ENCODE peak calls at places on chromosomes 4 and X, in five cellular contexts. W is CD8-positive, alpha-beta memory T cell; I is heart left ventricle; B is endothelial cell of umbilical vein; Z is adrenal gland. J is an unnamed sample.

GRCh38 chr4:111778543-111778942 is 366.7 kb upstream of the FAM241A start:
- DNase-seq in I (no peak), B (no peak), Z (no peak), W (no peak), J (no peak)

GRCh38 chrX:105821471-105822081 is 763 bp upstream of the NRK start:
- DNase-seq in I (no peak), W (no peak), Z (no peak), B (peak; percentile 15), J (no peak)

GRCh38 chr4:121072836-121073362 is 564 bp upstream of the NDNF start:
- DNase-seq in Z (no peak), W (peak; percentile 2), I (peak; percentile 20), B (peak; percentile 5), J (no peak)

GRCh38 chrX:123425904-123426303 is 241.8 kb downstream of the GRIA3 start:
- DNase-seq in B (no peak), W (no peak), Z (no peak), I (no peak), J (peak; percentile 76)

GRCh38 chrX:32480019-32480418 is 731.3 kb downstream of the DMD start:
- DNase-seq in W (no peak), B (no peak), Z (no peak), I (no peak), J (no peak)

GRCh38 chr4:86223472-86223871 is 136.4 kb downstream of the MAPK10 start:
- DNase-seq in W (no peak), B (peak; percentile 18), I (no peak), Z (no peak), J (peak; percentile 21)

GRCh38 chr4:163592207-163592606 is 97.7 kb downstream of the TMA16 start:
- DNase-seq in W (no peak), Z (no peak), I (no peak), B (no peak), J (no peak)

GRCh38 chr4:48905363-48906015 is 1.1 kb downstream of the OCIAD2 start:
- DNase-seq in I (no peak), W (no peak), Z (no peak), B (peak; percentile 41), J (no peak)

GRCh38 chrX:137988470-137988869 is 422.5 kb downstream of the ZIC3 start:
- DNase-seq in I (no peak), B (no peak), W (no peak), Z (no peak), J (no peak)

GRCh38 chrX:41870719-41871151 is 52.6 kb downstream of the CASK start:
- DNase-seq in I (no peak), B (no peak), Z (no peak), W (no peak), J (no peak)

GRCh38 chr4:147360301-147360700 is 120.6 kb upstream of the EDNRA start:
- DNase-seq in B (no peak), I (no peak), W (no peak), Z (no peak), J (no peak)

GRCh38 chrX:138897621-138898492 is 186.3 kb upstream of the FGF13 start:
- DNase-seq in I (no peak), W (no peak), Z (no peak), B (no peak), J (no peak)

GRCh38 chr4:88820723-88821368 is 123.2 kb upstream of the NAP1L5 start:
- DNase-seq in I (no peak), W (no peak), Z (no peak), B (no peak), J (no peak)

GRCh38 chrX:115350696-115351408 is 61.3 kb downstream of the LUZP4 start:
- DNase-seq in I (no peak), Z (no peak), W (no peak), B (no peak), J (no peak)

GRCh38 chr4:44806076-44806475 is 79.7 kb upstream of the GNPDA2 start:
- DNase-seq in B (no peak), W (no peak), Z (no peak), I (no peak), J (no peak)

GRCh38 chr4:134906404-134907023 is 704.9 kb upstream of the PABPC4L start:
- DNase-seq in B (peak; percentile 40), W (no peak), Z (no peak), I (no peak), J (no peak)

GRCh38 chrX:75547783-75548182 is 24.9 kb upstream of the ZDHHC15 start:
- DNase-seq in B (no peak), I (peak; percentile 25), Z (peak; percentile 23), W (no peak), J (no peak)

GRCh38 chr4:152385551-152385950 is 150.3 kb downstream of the FBXW7 start:
- DNase-seq in I (no peak), W (no peak), B (peak; percentile 23), Z (no peak), J (no peak)

GRCh38 chr4:152380919-152381318 is 155.0 kb downstream of the FBXW7 start:
- DNase-seq in W (no peak), B (no peak), Z (no peak), I (no peak), J (no peak)

GRCh38 chr4:152380185-152380584 is 155.7 kb downstream of the FBXW7 start:
- DNase-seq in I (no peak), B (no peak), W (no peak), Z (no peak), J (no peak)

DNA sequence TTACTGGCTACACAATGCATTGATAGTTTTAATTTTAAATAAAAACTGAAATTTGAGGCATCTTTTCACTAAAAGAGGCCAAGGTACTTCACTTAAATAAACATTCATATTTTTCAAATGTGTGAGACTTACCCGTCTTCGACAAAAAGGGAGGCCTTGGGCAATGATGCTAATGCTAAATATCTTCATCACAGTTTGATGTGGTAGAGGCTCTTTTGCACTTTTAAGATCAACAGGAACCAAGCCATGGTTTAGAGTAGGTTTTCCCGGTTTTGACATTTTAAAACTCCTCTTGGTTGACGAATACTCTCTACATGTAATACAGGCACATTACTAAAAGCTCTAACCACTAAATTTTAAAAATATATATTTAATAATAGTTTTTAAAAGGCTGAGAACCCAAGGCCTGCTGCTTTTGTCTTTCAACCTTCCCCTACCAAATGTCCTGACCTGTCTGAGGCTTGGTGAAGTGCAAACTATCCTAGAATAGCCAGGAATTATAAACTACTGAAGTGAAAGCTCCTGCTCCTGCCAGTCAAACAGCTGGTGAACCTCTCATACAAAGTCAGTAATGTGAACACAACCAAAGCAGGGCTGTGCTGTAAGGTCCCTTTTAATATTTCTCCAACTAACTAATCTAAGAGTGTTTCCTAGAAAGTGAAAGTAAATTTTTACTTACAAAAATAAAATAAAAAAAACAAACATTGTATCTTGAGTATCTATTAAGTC is 153.7 kb downstream of the FBXW7 start:
- DNase-seq in I (peak; percentile 22), Z (no peak), B (peak; percentile 14), W (no peak), J (no peak)
- H3K4me3 ChIP-seq in I (peak overlapping the region; percentile 47), Z (no peak overlapping the region), B (no peak overlapping the region), W (no peak overlapping the region), J (peak overlapping the region; percentile 4)

GRCh38 chr4:139367421-139368090 is 65.3 kb upstream of the NDUFC1 start:
- DNase-seq in W (no peak), B (peak; percentile 31), I (no peak), Z (no peak), J (no peak)
- H3K36me3 ChIP-seq in W (peaks cover 16% of the 10 kb centered on the region), B (peaks cover 2% of the 10 kb centered on the region), I (peaks cover 11% of the 10 kb centered on the region), Z (peaks cover 14% of the 10 kb centered on the region), J (peaks cover 39% of the 10 kb centered on the region)

GRCh38 chr4:143346208-143346607 is 9.5 kb downstream of the GAB1 start:
- DNase-seq in B (no peak), Z (no peak), I (no peak), W (no peak), J (no peak)
- H3K4me3 ChIP-seq in B (no peak overlapping the region), Z (no peak overlapping the region), I (no peak overlapping the region), W (no peak overlapping the region), J (no peak overlapping the region)

GRCh38 chrX:149494844-149495565 is 10.1 kb downstream of the IDS start:
- DNase-seq in I (no peak), Z (no peak), B (no peak), W (no peak), J (no peak)

GRCh38 chrX:149497054-149497453 is 8.1 kb downstream of the IDS start:
- DNase-seq in Z (no peak), W (no peak), I (no peak), B (no peak), J (no peak)

GRCh38 chrX:149491812-149492211 is 13.3 kb downstream of the IDS start:
- DNase-seq in W (no peak), Z (no peak), I (no peak), B (no peak), J (no peak)

GRCh38 chrX:149495573-149496071 is 9.5 kb downstream of the IDS start:
- DNase-seq in W (no peak), Z (no peak), I (no peak), B (peak; percentile 42), J (peak; percentile 28)

GRCh38 chrX:149493567-149494562 is 11.2 kb downstream of the IDS start:
- DNase-seq in W (no peak), I (peak; percentile 45), Z (no peak), B (no peak), J (no peak)
- H3K36me3 ChIP-seq in W (peaks cover 55% of the 10 kb centered on the region), I (no peaks in the 10 kb centered on the region), Z (peaks cover 40% of the 10 kb centered on the region), B (peaks cover 17% of the 10 kb centered on the region), J (no peaks in the 10 kb centered on the region)

GRCh38 chrX:45063319-45064095 is 137.2 kb downstream of the DIPK2B start:
- DNase-seq in Z (no peak), W (no peak), I (no peak), B (no peak), J (no peak)
- H3K4me3 ChIP-seq in Z (no peak overlapping the region), W (no peak overlapping the region), I (no peak overlapping the region), B (no peak overlapping the region), J (no peak overlapping the region)

GRCh38 chr4:6296026-6296425 is 26.4 kb downstream of the WFS1 start:
- DNase-seq in W (no peak), I (no peak), Z (no peak), B (no peak), J (no peak)

GRCh38 chr4:6299875-6300274 is 30.2 kb downstream of the WFS1 start:
- DNase-seq in W (no peak), I (no peak), B (no peak), Z (no peak), J (no peak)

GRCh38 chr4:6297266-6297815 is 27.7 kb downstream of the WFS1 start:
- DNase-seq in W (no peak), B (no peak), Z (no peak), I (no peak), J (no peak)

GRCh38 chr4:6298852-6299251 is 29.2 kb downstream of the WFS1 start:
- DNase-seq in W (no peak), Z (no peak), B (no peak), I (no peak), J (no peak)

GRCh38 chr4:6298035-6298434 is 28.4 kb downstream of the WFS1 start:
- DNase-seq in B (no peak), Z (no peak), I (no peak), W (no peak), J (no peak)
- H3K36me3 ChIP-seq in B (peaks cover 56% of the 10 kb centered on the region), Z (peaks cover 62% of the 10 kb centered on the region), I (no peaks in the 10 kb centered on the region), W (no peaks in the 10 kb centered on the region), J (no peaks in the 10 kb centered on the region)